ENCODE peak calls at places on chromosomes 7 and 10, in four cellular contexts. One of them, this sample, is unnamed.

GRCh38 chr10:13767721-13768178 is 181.0 kb downstream of the PRPF18 start:
- DNase-seq in gastrocnemius medialis: no peak
- DNase-seq in uterus: no peak
- DNase-seq in body of pancreas: no peak
- DNase-seq in this sample: no peak

GRCh38 chr7:139896831-139897230 is 67.8 kb downstream of the TBXAS1 start:
- DNase-seq in uterus: no peak
- DNase-seq in gastrocnemius medialis: no peak
- DNase-seq in body of pancreas: no peak
- DNase-seq in this sample: no peak

GRCh38 chr7:35725280-35725680 is 30.3 kb upstream of the HERPUD2 start:
- DNase-seq in gastrocnemius medialis: no peak
- DNase-seq in body of pancreas: peak; percentile 16
- DNase-seq in uterus: no peak
- DNase-seq in this sample: no peak

GRCh38 chr10:110076559-110077318 is 69.0 kb downstream of the ADD3 start:
- DNase-seq in gastrocnemius medialis: peak; percentile 50
- DNase-seq in uterus: peak; percentile 73
- DNase-seq in body of pancreas: peak; percentile 60
- DNase-seq in this sample: peak; percentile 8

GRCh38 chr7:88310950-88311674 is 4.4 kb upstream of the STEAP4 start:
- DNase-seq in uterus: no peak
- DNase-seq in gastrocnemius medialis: no peak
- DNase-seq in body of pancreas: no peak
- DNase-seq in this sample: no peak

GRCh38 chr10:98262571-98262970 is 5.4 kb downstream of the LOXL4 start:
- DNase-seq in gastrocnemius medialis: peak; percentile 64
- DNase-seq in body of pancreas: peak; percentile 63
- DNase-seq in uterus: no peak
- DNase-seq in this sample: no peak

GRCh38 chr7:121113288-121113687 is 124.8 kb downstream of the CPED1 start:
- DNase-seq in body of pancreas: no peak
- DNase-seq in uterus: no peak
- DNase-seq in gastrocnemius medialis: no peak
- DNase-seq in this sample: no peak

GRCh38 chr10:119022846-119023552 is 6.5 kb upstream of the NANOS1 start:
- DNase-seq in gastrocnemius medialis: no peak
- DNase-seq in body of pancreas: no peak
- DNase-seq in uterus: no peak
- DNase-seq in this sample: no peak

GRCh38 chr7:26653966-26654365 is 210.4 kb downstream of the SKAP2 start:
- DNase-seq in uterus: no peak
- DNase-seq in body of pancreas: no peak
- DNase-seq in gastrocnemius medialis: no peak
- DNase-seq in this sample: no peak

GRCh38 chr7:67463983-67464382 is 467.4 kb downstream of the TYW1 start:
- DNase-seq in uterus: no peak
- DNase-seq in body of pancreas: no peak
- DNase-seq in gastrocnemius medialis: no peak
- DNase-seq in this sample: no peak

GRCh38 chr10:50470798-50471582 is 152.8 kb downstream of the SGMS1 start:
- DNase-seq in body of pancreas: peak; percentile 22
- DNase-seq in uterus: no peak
- DNase-seq in gastrocnemius medialis: no peak
- DNase-seq in this sample: peak; percentile 64

GRCh38 chr7:127332884-127333283 is 59.6 kb downstream of the ZNF800 start:
- DNase-seq in uterus: no peak
- DNase-seq in body of pancreas: no peak
- DNase-seq in gastrocnemius medialis: no peak
- DNase-seq in this sample: no peak

GRCh38 chr7:130970696-130971095 is 236.7 kb upstream of the KLF14 start:
- DNase-seq in body of pancreas: no peak
- DNase-seq in uterus: no peak
- DNase-seq in gastrocnemius medialis: no peak
- DNase-seq in this sample: no peak

GRCh38 chr7:82624337-82624736 is 180.8 kb upstream of the CACNA2D1 start:
- DNase-seq in gastrocnemius medialis: no peak
- DNase-seq in body of pancreas: no peak
- DNase-seq in uterus: no peak
- DNase-seq in this sample: no peak

GRCh38 chr10:47027812-47028260 is 116.6 kb downstream of the PTPN20 start:
- DNase-seq in uterus: no peak
- DNase-seq in gastrocnemius medialis: no peak
- DNase-seq in body of pancreas: no peak
- DNase-seq in this sample: no peak

GRCh38 chr10:113103131-113103830 is 153.2 kb downstream of the TCF7L2 start:
- DNase-seq in gastrocnemius medialis: no peak
- DNase-seq in uterus: no peak
- DNase-seq in body of pancreas: no peak
- DNase-seq in this sample: no peak

DNA sequence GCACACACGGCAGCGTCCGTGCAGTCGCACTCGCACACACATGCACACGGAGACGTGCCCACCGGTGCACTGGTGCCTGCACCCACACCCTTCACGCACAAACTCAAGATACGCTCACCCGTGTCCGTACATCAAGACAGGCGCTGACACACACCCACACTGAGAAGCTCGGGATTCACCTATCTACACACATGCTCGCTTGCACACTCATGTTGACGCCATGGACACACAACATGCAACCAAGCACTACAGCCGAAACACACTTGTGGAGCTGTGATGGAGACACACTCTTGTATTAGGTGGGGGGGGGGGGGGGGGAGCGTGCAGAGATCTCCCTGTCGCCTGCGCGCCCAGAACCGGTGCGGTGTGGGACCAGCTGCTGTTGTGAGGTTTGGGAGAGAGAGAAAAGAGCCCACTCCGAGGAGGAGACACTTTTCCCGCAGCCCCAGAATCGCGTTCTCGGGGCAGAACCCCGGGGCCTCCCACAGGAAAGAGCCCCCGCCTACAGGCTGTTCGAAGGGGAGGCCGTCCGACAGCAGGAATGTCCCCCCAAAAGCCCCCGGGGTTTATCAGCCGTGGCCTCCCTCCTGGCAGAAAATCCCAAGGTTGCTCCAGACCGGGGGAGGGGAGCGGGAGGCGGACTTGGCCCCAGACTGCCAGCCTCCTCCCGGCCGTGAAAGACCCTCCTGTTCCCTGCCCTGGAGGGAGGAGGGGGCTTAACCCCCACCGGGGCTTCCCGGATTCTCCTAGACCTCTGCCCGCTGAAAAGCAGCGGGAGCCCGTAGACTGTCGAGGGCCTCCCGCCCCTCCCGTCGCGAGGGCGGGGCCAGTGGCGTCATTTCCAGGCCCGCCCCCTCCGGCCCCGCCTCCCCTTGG is 466 bp upstream of the NFKB2 start:
- DNase-seq in body of pancreas: peak; percentile 90
- DNase-seq in gastrocnemius medialis: peak; percentile 70
- DNase-seq in uterus: peak; percentile 90
- DNase-seq in this sample: peak; percentile 89
- TF ChIP-seq POLR2A in body of pancreas: peak; percentile 80
- TF ChIP-seq POLR2A in gastrocnemius medialis: peak; percentile 74
- TF ChIP-seq POLR2A in uterus: peak; percentile 77
- TF ChIP-seq POLR2A in this sample: peak; percentile 94

GRCh38 chr10:33565231-33565630 is 230.8 kb upstream of the NRP1 start:
- DNase-seq in uterus: no peak
- DNase-seq in body of pancreas: no peak
- DNase-seq in gastrocnemius medialis: no peak
- DNase-seq in this sample: no peak

GRCh38 chr10:33570495-33570894 is 236.0 kb upstream of the NRP1 start:
- DNase-seq in gastrocnemius medialis: peak; percentile 7
- DNase-seq in uterus: no peak
- DNase-seq in body of pancreas: peak; percentile 46
- DNase-seq in this sample: no peak

GRCh38 chr10:33569693-33570092 is 235.2 kb upstream of the NRP1 start:
- DNase-seq in uterus: no peak
- DNase-seq in gastrocnemius medialis: no peak
- DNase-seq in body of pancreas: no peak
- DNase-seq in this sample: no peak

GRCh38 chr10:33566426-33566825 is 232.0 kb upstream of the NRP1 start:
- DNase-seq in body of pancreas: no peak
- DNase-seq in uterus: no peak
- DNase-seq in gastrocnemius medialis: no peak
- DNase-seq in this sample: no peak

GRCh38 chr10:33566001-33566400 is 231.5 kb upstream of the NRP1 start:
- DNase-seq in gastrocnemius medialis: no peak
- DNase-seq in body of pancreas: no peak
- DNase-seq in uterus: no peak
- DNase-seq in this sample: no peak
- H3K27ac ChIP-seq in gastrocnemius medialis: no peak overlapping the region
- H3K27ac ChIP-seq in body of pancreas: no peak overlapping the region
- H3K27ac ChIP-seq in uterus: no peak overlapping the region
- H3K27ac ChIP-seq in this sample: no peak overlapping the region

GRCh38 chr7:2374401-2374800 is 19.8 kb downstream of the EIF3B start:
- DNase-seq in body of pancreas: no peak
- DNase-seq in uterus: no peak
- DNase-seq in gastrocnemius medialis: no peak
- DNase-seq in this sample: no peak

GRCh38 chr7:2371329-2371728 is 16.7 kb downstream of the EIF3B start:
- DNase-seq in uterus: no peak
- DNase-seq in body of pancreas: no peak
- DNase-seq in gastrocnemius medialis: no peak
- DNase-seq in this sample: no peak

GRCh38 chr7:2373124-2373556 is 18.5 kb downstream of the EIF3B start:
- DNase-seq in gastrocnemius medialis: peak; percentile 47
- DNase-seq in body of pancreas: peak; percentile 82
- DNase-seq in uterus: no peak
- DNase-seq in this sample: peak; percentile 55

GRCh38 chr7:2373646-2374045 is 19.0 kb downstream of the EIF3B start:
- DNase-seq in gastrocnemius medialis: no peak
- DNase-seq in uterus: no peak
- DNase-seq in body of pancreas: no peak
- DNase-seq in this sample: no peak

GRCh38 chr7:2372724-2373123 is 18.1 kb downstream of the EIF3B start:
- DNase-seq in body of pancreas: no peak
- DNase-seq in uterus: no peak
- DNase-seq in gastrocnemius medialis: no peak
- DNase-seq in this sample: no peak
- TF ChIP-seq CTCF in body of pancreas: no peak
- TF ChIP-seq CTCF in uterus: no peak
- TF ChIP-seq CTCF in gastrocnemius medialis: no peak
- TF ChIP-seq CTCF in this sample: no peak

GRCh38 chr10:32055478-32056135 is 618 bp downstream of the KIF5B start:
- DNase-seq in gastrocnemius medialis: peak; percentile 49
- DNase-seq in uterus: peak; percentile 56
- DNase-seq in body of pancreas: peak; percentile 75
- DNase-seq in this sample: peak; percentile 55
- TF ChIP-seq POLR2A in gastrocnemius medialis: no peak
- TF ChIP-seq POLR2A in uterus: no peak
- TF ChIP-seq POLR2A in body of pancreas: no peak
- TF ChIP-seq POLR2A in this sample: peak; percentile 58

GRCh38 chr7:134778941-134779740 is at the start of gene CALD1:
- DNase-seq in uterus: peak; percentile 93
- DNase-seq in gastrocnemius medialis: peak; percentile 24
- DNase-seq in body of pancreas: peak; percentile 48
- DNase-seq in this sample: peak; percentile 91
- H3K27ac ChIP-seq in uterus: peak within 1 kb of the TSS; percentile 90
- H3K27ac ChIP-seq in gastrocnemius medialis: peak within 1 kb of the TSS; percentile 74
- H3K27ac ChIP-seq in body of pancreas: peak within 1 kb of the TSS; percentile 34
- H3K27ac ChIP-seq in this sample: peak within 1 kb of the TSS; percentile 88

GRCh38 chr7:1289681-1290261 is 57.1 kb downstream of the UNCX start:
- DNase-seq in body of pancreas: no peak
- DNase-seq in uterus: no peak
- DNase-seq in gastrocnemius medialis: no peak
- DNase-seq in this sample: no peak
- TF ChIP-seq CTCF in body of pancreas: no peak
- TF ChIP-seq CTCF in uterus: no peak
- TF ChIP-seq CTCF in gastrocnemius medialis: no peak
- TF ChIP-seq CTCF in this sample: no peak

This sample was measured in prostate gland.